ENCODE peak calls at places on chromosomes 6 and 20, in seven cellular contexts. One of them, this sample, is unnamed.

GRCh38 chr6:139600919-139601470 is 226.5 kb upstream of the CITED2 start:
- DNase-seq in body of pancreas: no peak
- DNase-seq in MM.1S: peak
- DNase-seq in GM12865: peak
- DNase-seq in A673: no peak
- DNase-seq in cardiac muscle cell: no peak
- DNase-seq in osteocyte: no peak
- DNase-seq in this sample: no peak

GRCh38 chr6:160248538-160248937 is 10.1 kb downstream of the SLC22A2 start:
- DNase-seq in body of pancreas: no peak
- DNase-seq in MM.1S: no peak
- DNase-seq in GM12865: no peak
- DNase-seq in A673: no peak
- DNase-seq in cardiac muscle cell: no peak
- DNase-seq in osteocyte: no peak
- DNase-seq in this sample: no peak

GRCh38 chr20:59631751-59632380 is 27.5 kb downstream of the PHACTR3 start:
- DNase-seq in body of pancreas: no peak
- DNase-seq in MM.1S: no peak
- DNase-seq in GM12865: no peak
- DNase-seq in A673: no peak
- DNase-seq in cardiac muscle cell: no peak
- DNase-seq in osteocyte: peak
- DNase-seq in this sample: peak

GRCh38 chr20:37804584-37805566 is 98.1 kb upstream of the VSTM2L start:
- DNase-seq in body of pancreas: no peak
- DNase-seq in MM.1S: no peak
- DNase-seq in GM12865: peak
- DNase-seq in A673: no peak
- DNase-seq in cardiac muscle cell: no peak
- DNase-seq in osteocyte: no peak
- DNase-seq in this sample: no peak

GRCh38 chr20:13006825-13007224 is 1.9 kb upstream of the SPTLC3 start:
- DNase-seq in body of pancreas: no peak
- DNase-seq in MM.1S: no peak
- DNase-seq in GM12865: no peak
- DNase-seq in A673: no peak
- DNase-seq in cardiac muscle cell: no peak
- DNase-seq in osteocyte: no peak
- DNase-seq in this sample: no peak

GRCh38 chr6:14276066-14276465 is 158.5 kb downstream of the CD83 start:
- DNase-seq in body of pancreas: no peak
- DNase-seq in MM.1S: no peak
- DNase-seq in GM12865: no peak
- DNase-seq in A673: no peak
- DNase-seq in cardiac muscle cell: no peak
- DNase-seq in osteocyte: peak
- DNase-seq in this sample: no peak

GRCh38 chr20:24136659-24137246 is 148.2 kb upstream of the GGTLC1 start:
- DNase-seq in body of pancreas: no peak
- DNase-seq in MM.1S: no peak
- DNase-seq in GM12865: no peak
- DNase-seq in A673: no peak
- DNase-seq in cardiac muscle cell: no peak
- DNase-seq in osteocyte: no peak
- DNase-seq in this sample: no peak

GRCh38 chr20:12255571-12255970 is 337.9 kb downstream of the BTBD3 start:
- DNase-seq in body of pancreas: no peak
- DNase-seq in MM.1S: no peak
- DNase-seq in GM12865: no peak
- DNase-seq in A673: no peak
- DNase-seq in cardiac muscle cell: no peak
- DNase-seq in osteocyte: no peak
- DNase-seq in this sample: no peak

GRCh38 chr6:109447087-109447486 is 6.6 kb downstream of the SMPD2 start:
- DNase-seq in body of pancreas: no peak
- DNase-seq in MM.1S: no peak
- DNase-seq in GM12865: no peak
- DNase-seq in A673: no peak
- DNase-seq in cardiac muscle cell: no peak
- DNase-seq in osteocyte: no peak
- DNase-seq in this sample: no peak

GRCh38 chr6:121055572-121056163 is 278.6 kb downstream of the TBC1D32 start:
- DNase-seq in body of pancreas: no peak
- DNase-seq in MM.1S: peak
- DNase-seq in GM12865: peak
- DNase-seq in A673: peak
- DNase-seq in cardiac muscle cell: peak
- DNase-seq in osteocyte: no peak
- DNase-seq in this sample: no peak
- TF ChIP-seq CTCF in body of pancreas: peak
- TF ChIP-seq CTCF in MM.1S: peak
- TF ChIP-seq CTCF in GM12865: peak
- TF ChIP-seq CTCF in A673: peak
- TF ChIP-seq CTCF in cardiac muscle cell: peak
- TF ChIP-seq CTCF in osteocyte: peak
- TF ChIP-seq CTCF in this sample: peak

GRCh38 chr20:14193885-14194284 is 143.5 kb downstream of the FLRT3 start:
- DNase-seq in body of pancreas: no peak
- DNase-seq in MM.1S: no peak
- DNase-seq in GM12865: no peak
- DNase-seq in A673: peak
- DNase-seq in cardiac muscle cell: no peak
- DNase-seq in osteocyte: no peak
- DNase-seq in this sample: no peak
- TF ChIP-seq CTCF in body of pancreas: no peak
- TF ChIP-seq CTCF in MM.1S: no peak
- TF ChIP-seq CTCF in GM12865: no peak
- TF ChIP-seq CTCF in A673: no peak
- TF ChIP-seq CTCF in cardiac muscle cell: no peak
- TF ChIP-seq CTCF in osteocyte: no peak
- TF ChIP-seq CTCF in this sample: peak

DNA sequence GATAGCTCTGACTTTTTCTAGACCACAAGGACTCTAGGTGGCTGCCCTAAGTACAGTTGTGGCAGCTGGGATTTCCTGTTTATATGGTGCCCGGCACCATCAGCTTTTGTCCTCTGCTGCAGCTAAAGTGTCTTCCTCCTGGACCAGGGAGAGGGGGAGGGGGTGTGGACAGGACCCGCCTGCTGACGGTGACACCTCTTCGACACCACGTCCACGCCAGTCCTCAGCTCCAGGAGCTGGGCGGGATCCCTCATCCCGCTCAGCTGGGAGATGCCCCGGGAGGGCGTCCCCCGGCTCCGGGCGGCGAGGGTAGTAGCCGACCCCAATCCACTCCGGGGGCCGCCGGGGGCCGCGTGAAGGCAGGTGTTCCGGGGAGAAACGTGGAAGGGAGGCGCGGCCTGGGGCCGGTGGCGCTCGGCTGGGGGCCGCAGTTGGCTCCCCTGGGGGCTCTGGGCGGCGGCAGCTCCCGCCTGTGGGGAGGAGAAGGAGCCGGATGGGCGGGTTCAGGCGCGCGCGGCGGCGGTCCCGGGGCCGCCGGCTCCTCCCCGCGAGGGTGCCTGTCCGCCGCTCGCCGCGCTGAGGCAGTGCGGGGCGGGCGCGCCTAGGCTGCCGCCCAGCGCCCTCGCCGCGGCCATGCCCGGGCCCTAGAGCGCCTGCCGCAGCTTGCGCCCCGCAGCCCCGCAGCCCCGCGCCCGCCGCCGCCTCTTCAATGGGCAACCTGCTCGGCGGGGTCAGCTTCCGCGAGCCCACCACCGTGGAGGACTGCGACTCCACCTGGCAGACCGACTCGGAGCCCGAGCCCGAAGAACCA is at the start of gene OGFRL1:
- DNase-seq in body of pancreas: peak
- DNase-seq in MM.1S: peak
- DNase-seq in GM12865: peak
- DNase-seq in A673: peak
- DNase-seq in cardiac muscle cell: peak
- DNase-seq in osteocyte: peak
- DNase-seq in this sample: peak
- TF ChIP-seq CTCF in body of pancreas: peak
- TF ChIP-seq CTCF in MM.1S: no peak
- TF ChIP-seq CTCF in GM12865: peak
- TF ChIP-seq CTCF in A673: no peak
- TF ChIP-seq CTCF in cardiac muscle cell: no peak
- TF ChIP-seq CTCF in osteocyte: peak
- TF ChIP-seq CTCF in this sample: no peak

DNA sequence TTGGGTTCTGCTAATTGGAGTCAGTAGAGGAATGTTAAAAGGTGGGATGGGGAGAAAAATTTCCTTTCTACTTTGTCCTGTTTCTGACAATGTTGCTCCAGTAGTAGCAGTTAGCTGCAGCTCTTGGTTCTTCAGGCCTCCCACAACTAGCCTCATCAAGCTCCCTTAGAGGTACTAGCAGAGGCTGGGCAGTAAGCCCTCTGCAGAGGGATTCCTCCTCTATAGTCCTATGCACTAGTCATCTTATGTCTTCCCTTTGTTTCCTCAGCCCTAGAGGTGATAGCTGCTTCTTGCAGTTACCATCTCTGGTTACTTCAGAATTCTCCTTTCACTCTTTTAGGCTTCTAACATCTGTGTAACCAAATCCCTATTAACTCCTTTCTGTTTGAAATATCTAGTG is 99.8 kb downstream of the FILIP1 start:
- DNase-seq in body of pancreas: no peak
- DNase-seq in MM.1S: no peak
- DNase-seq in GM12865: no peak
- DNase-seq in A673: no peak
- DNase-seq in cardiac muscle cell: no peak
- DNase-seq in osteocyte: no peak
- DNase-seq in this sample: no peak
- TF ChIP-seq CTCF in body of pancreas: no peak
- TF ChIP-seq CTCF in MM.1S: peak
- TF ChIP-seq CTCF in GM12865: no peak
- TF ChIP-seq CTCF in A673: no peak
- TF ChIP-seq CTCF in cardiac muscle cell: no peak
- TF ChIP-seq CTCF in osteocyte: no peak
- TF ChIP-seq CTCF in this sample: no peak